ENCODE peak calls at places on chromosomes 12 and 14, in four cellular contexts. One of them, this sample, is unnamed.

GRCh38 chr14:51957950-51958349 is 31.4 kb upstream of the RTRAF start:
- DNase-seq in H1: no peak
- DNase-seq in GM12891: no peak
- DNase-seq in GM23338: no peak
- DNase-seq in this sample: no peak

GRCh38 chr14:44657153-44657552 is 150.1 kb upstream of the FSCB start:
- DNase-seq in GM12891: no peak
- DNase-seq in H1: no peak
- DNase-seq in GM23338: no peak
- DNase-seq in this sample: no peak

GRCh38 chr12:132514216-132514820 is 24.4 kb downstream of the FBRSL1 start:
- DNase-seq in H1: no peak
- DNase-seq in GM12891: no peak
- DNase-seq in GM23338: no peak
- DNase-seq in this sample: no peak

GRCh38 chr12:1306096-1306495 is 288.3 kb downstream of the FBXL14 start:
- DNase-seq in GM23338: no peak
- DNase-seq in GM12891: no peak
- DNase-seq in H1: no peak
- DNase-seq in this sample: no peak

GRCh38 chr14:75280831-75281690 is 2.4 kb downstream of the FOS start:
- DNase-seq in H1: no peak
- DNase-seq in GM23338: no peak
- DNase-seq in GM12891: no peak
- DNase-seq in this sample: no peak

GRCh38 chr14:75049731-75050201 is 1.5 kb downstream of the MLH3 start:
- DNase-seq in H1: no peak
- DNase-seq in GM12891: no peak
- DNase-seq in GM23338: no peak
- DNase-seq in this sample: no peak

GRCh38 chr12:2856051-2856450 is 788 bp downstream of the TEX52 start:
- DNase-seq in GM23338: peak
- DNase-seq in GM12891: no peak
- DNase-seq in H1: no peak
- DNase-seq in this sample: no peak

GRCh38 chr14:72024043-72024407 is 91.8 kb downstream of the RGS6 start:
- DNase-seq in H1: peak
- DNase-seq in GM12891: peak
- DNase-seq in GM23338: peak
- DNase-seq in this sample: no peak

GRCh38 chr12:32146074-32146873 is 39.6 kb downstream of the BICD1 start:
- DNase-seq in H1: no peak
- DNase-seq in GM23338: no peak
- DNase-seq in GM12891: no peak
- DNase-seq in this sample: no peak

GRCh38 chr14:101187816-101188570 is 284.5 kb upstream of the RTL1 start:
- DNase-seq in GM23338: peak
- DNase-seq in GM12891: no peak
- DNase-seq in H1: no peak
- DNase-seq in this sample: no peak

GRCh38 chr12:41418586-41418985 is 230.5 kb downstream of the PDZRN4 start:
- DNase-seq in GM23338: peak
- DNase-seq in GM12891: no peak
- DNase-seq in H1: no peak
- DNase-seq in this sample: no peak

GRCh38 chr12:105706321-105706972 is 376.0 kb downstream of the C12orf75 start:
- DNase-seq in GM23338: peak
- DNase-seq in GM12891: no peak
- DNase-seq in H1: peak
- DNase-seq in this sample: no peak

GRCh38 chr12:5087831-5088554 is 44.3 kb downstream of the KCNA5 start:
- DNase-seq in GM23338: no peak
- DNase-seq in GM12891: no peak
- DNase-seq in H1: no peak
- DNase-seq in this sample: no peak

GRCh38 chr12:51752490-51752889 is 96.0 kb downstream of the FIGNL2 start:
- DNase-seq in GM23338: no peak
- DNase-seq in H1: no peak
- DNase-seq in GM12891: no peak
- DNase-seq in this sample: no peak

GRCh38 chr12:109741970-109742372 is 28.3 kb downstream of the FAM222A start:
- DNase-seq in H1: no peak
- DNase-seq in GM12891: no peak
- DNase-seq in GM23338: no peak
- DNase-seq in this sample: no peak

GRCh38 chr14:68645371-68645770 is 147.5 kb downstream of the ZFP36L1 start:
- DNase-seq in H1: no peak
- DNase-seq in GM12891: no peak
- DNase-seq in GM23338: no peak
- DNase-seq in this sample: no peak

GRCh38 chr14:63933110-63933509 is 80.3 kb downstream of the SYNE2 start:
- DNase-seq in GM12891: no peak
- DNase-seq in H1: no peak
- DNase-seq in GM23338: no peak
- DNase-seq in this sample: no peak

GRCh38 chr14:106586098-106586704 is 1059.8 kb downstream of the TMEM121 start:
- DNase-seq in GM23338: peak
- DNase-seq in H1: no peak
- DNase-seq in GM12891: peak
- DNase-seq in this sample: peak

GRCh38 chr12:62983594-62983993 is 48.6 kb upstream of the PPM1H start:
- DNase-seq in GM23338: peak
- DNase-seq in GM12891: no peak
- DNase-seq in H1: peak
- DNase-seq in this sample: no peak

GRCh38 chr14:29754134-29754533 is 173.5 kb downstream of the PRKD1 start:
- DNase-seq in H1: no peak
- DNase-seq in GM23338: no peak
- DNase-seq in GM12891: no peak
- DNase-seq in this sample: no peak

GRCh38 chr14:69682607-69683263 is 71.3 kb downstream of the SUSD6 start:
- DNase-seq in GM23338: no peak
- DNase-seq in H1: no peak
- DNase-seq in GM12891: no peak
- DNase-seq in this sample: no peak

GRCh38 chr14:68685419-68686211 is 107.3 kb downstream of the ZFP36L1 start:
- DNase-seq in GM12891: peak
- DNase-seq in H1: no peak
- DNase-seq in GM23338: no peak
- DNase-seq in this sample: peak

GRCh38 chr12:93379432-93380308 is 1.9 kb downstream of the NUDT4 start:
- DNase-seq in GM12891: no peak
- DNase-seq in GM23338: no peak
- DNase-seq in H1: no peak
- DNase-seq in this sample: no peak

GRCh38 chr14:89041245-89041585 is 216.8 kb downstream of the TTC8 start:
- DNase-seq in GM12891: no peak
- DNase-seq in GM23338: no peak
- DNase-seq in H1: no peak
- DNase-seq in this sample: no peak
- TF ChIP-seq POLR2AphosphoS5 in GM12891: no peak
- TF ChIP-seq POLR2AphosphoS5 in GM23338: no peak
- TF ChIP-seq POLR2AphosphoS5 in H1: no peak
- TF ChIP-seq POLR2AphosphoS5 in this sample: no peak

DNA sequence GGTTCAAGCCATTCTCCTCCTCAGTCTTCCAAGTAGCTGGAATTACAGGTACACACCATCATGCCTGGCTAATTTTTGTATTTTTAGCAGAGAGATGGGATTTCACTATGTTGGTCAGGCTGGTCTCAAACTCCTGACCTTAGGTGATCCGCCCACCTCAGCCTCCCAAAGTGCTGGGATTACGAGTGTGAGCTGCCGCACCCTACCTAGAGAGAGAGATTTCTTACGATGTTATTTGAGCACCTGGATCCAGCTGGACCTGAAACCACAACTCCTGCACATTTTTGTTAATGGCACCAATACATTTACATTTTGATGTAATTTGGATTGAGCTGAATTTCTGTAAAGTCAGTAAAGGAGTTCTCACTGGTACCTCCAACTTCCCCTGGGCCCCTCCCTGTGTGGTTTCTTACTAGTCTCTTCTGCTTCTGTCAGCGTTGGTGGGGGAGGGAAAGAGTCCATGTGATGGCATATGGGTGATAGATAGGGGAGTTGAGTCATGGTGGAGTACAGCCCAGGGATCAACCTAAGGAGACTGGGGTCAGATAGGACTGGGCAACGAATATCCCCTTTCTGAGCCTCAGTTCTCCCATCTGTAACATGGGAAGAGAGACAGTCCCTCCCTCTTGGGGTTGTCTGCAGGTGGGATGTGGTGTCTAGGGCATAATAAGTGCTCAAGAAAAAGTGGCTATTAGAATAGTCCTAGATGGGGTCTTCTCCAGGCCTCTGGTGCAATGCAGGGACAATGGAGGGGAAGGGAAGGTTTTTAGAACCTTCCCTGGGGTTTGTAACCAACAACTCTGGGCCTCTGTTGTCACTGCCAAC is 83.3 kb upstream of the MED13L start:
- DNase-seq in H1: no peak
- DNase-seq in GM23338: no peak
- DNase-seq in GM12891: no peak
- DNase-seq in this sample: no peak
- TF ChIP-seq POLR2AphosphoS5 in H1: no peak
- TF ChIP-seq POLR2AphosphoS5 in GM23338: no peak
- TF ChIP-seq POLR2AphosphoS5 in GM12891: no peak
- TF ChIP-seq POLR2AphosphoS5 in this sample: no peak

DNA sequence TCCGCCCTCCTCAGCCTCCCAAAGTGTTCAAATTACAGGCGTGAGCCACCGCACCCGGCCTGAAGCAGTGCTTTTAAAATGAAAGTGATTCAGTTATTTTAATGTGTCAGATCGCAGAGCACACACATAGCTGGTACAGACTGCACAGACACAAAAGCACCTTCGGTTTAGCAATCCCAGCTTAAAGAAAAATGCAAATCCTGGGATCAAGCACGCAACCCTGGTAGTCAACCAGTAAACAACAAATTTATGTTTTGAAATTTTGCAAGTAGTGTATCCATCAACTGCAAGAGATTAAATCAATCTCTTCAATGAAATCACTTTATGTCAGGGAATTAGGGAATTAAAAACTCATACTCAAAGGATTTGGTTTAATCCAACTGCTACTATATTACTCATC is 28.4 kb downstream of the SLC38A1 start:
- DNase-seq in H1: no peak
- DNase-seq in GM23338: no peak
- DNase-seq in GM12891: no peak
- DNase-seq in this sample: no peak
- TF ChIP-seq POLR2AphosphoS5 in H1: no peak
- TF ChIP-seq POLR2AphosphoS5 in GM23338: no peak
- TF ChIP-seq POLR2AphosphoS5 in GM12891: no peak
- TF ChIP-seq POLR2AphosphoS5 in this sample: no peak

GRCh38 chr12:95413576-95413975 is 60.4 kb upstream of the METAP2 start:
- DNase-seq in GM12891: no peak
- DNase-seq in H1: no peak
- DNase-seq in GM23338: no peak
- DNase-seq in this sample: no peak

GRCh38 chr12:95408201-95408600 is 65.8 kb upstream of the METAP2 start:
- DNase-seq in H1: no peak
- DNase-seq in GM12891: no peak
- DNase-seq in GM23338: no peak
- DNase-seq in this sample: no peak

GRCh38 chr12:95412826-95413311 is 61.1 kb upstream of the METAP2 start:
- DNase-seq in GM12891: no peak
- DNase-seq in H1: no peak
- DNase-seq in GM23338: no peak
- DNase-seq in this sample: no peak

GRCh38 chr12:95415451-95415850 is 58.5 kb upstream of the METAP2 start:
- DNase-seq in GM23338: no peak
- DNase-seq in GM12891: no peak
- DNase-seq in H1: no peak
- DNase-seq in this sample: no peak

GRCh38 chr12:95411466-95411865 is 62.5 kb upstream of the METAP2 start:
- DNase-seq in GM23338: no peak
- DNase-seq in H1: no peak
- DNase-seq in GM12891: no peak
- DNase-seq in this sample: no peak
- TF ChIP-seq POLR2AphosphoS5 in GM23338: no peak
- TF ChIP-seq POLR2AphosphoS5 in H1: no peak
- TF ChIP-seq POLR2AphosphoS5 in GM12891: no peak
- TF ChIP-seq POLR2AphosphoS5 in this sample: no peak

DNA sequence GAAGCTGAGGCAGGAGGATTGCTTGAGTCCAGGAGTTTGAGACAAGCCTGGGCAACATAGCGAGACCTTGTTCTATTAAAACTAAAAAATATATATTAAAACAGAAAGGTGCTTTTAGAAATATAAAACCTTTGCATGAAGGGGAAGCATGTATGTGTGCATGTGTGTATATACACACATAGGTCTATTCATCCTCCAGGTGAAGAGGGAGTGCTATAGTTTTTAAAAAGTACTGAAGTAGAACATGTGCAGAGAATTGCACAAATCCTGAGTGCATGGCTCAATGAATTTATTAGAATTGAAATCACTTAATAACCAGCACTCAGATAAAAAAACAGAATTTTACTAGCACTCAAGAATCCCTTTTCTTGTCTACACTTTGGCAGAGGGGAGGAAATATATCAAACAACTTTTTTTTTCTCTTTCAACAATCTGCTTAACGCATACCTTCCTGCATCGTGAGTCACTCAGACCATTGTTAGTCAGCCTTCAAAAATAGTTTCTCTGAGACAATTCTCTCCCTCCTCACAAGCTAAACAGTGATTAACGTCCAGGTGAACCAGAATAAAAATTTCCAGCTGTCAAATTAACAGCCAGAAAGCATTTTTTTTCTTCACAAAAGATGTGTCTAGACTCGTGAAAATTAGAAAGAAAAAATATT is 17.7 kb upstream of the NEDD1 start:
- DNase-seq in GM23338: no peak
- DNase-seq in GM12891: no peak
- DNase-seq in H1: no peak
- DNase-seq in this sample: no peak
- TF ChIP-seq POLR2AphosphoS5 in GM23338: no peak
- TF ChIP-seq POLR2AphosphoS5 in GM12891: no peak
- TF ChIP-seq POLR2AphosphoS5 in H1: no peak
- TF ChIP-seq POLR2AphosphoS5 in this sample: no peak

GRCh38 chr14:45686771-45687170 is 433.8 kb upstream of the MIS18BP1 start:
- DNase-seq in GM12891: no peak
- DNase-seq in GM23338: no peak
- DNase-seq in H1: no peak
- DNase-seq in this sample: no peak
- TF ChIP-seq POLR2AphosphoS5 in GM12891: no peak
- TF ChIP-seq POLR2AphosphoS5 in GM23338: no peak
- TF ChIP-seq POLR2AphosphoS5 in H1: no peak
- TF ChIP-seq POLR2AphosphoS5 in this sample: no peak

GRCh38 chr12:65593206-65593833 is 231.0 kb upstream of the HMGA2 start:
- DNase-seq in GM12891: no peak
- DNase-seq in GM23338: no peak
- DNase-seq in H1: no peak
- DNase-seq in this sample: no peak
- TF ChIP-seq POLR2AphosphoS5 in GM12891: no peak
- TF ChIP-seq POLR2AphosphoS5 in GM23338: no peak
- TF ChIP-seq POLR2AphosphoS5 in H1: no peak
- TF ChIP-seq POLR2AphosphoS5 in this sample: no peak

This sample was measured in GM12892.